ENCODE peak calls at places on chromosome 16, in five cellular contexts. One of them, this sample, is unnamed.

GRCh38 chr16:85151603-85152413 is 39.5 kb upstream of the CIBAR2 start:
- DNase-seq in SK-N-SH: peak; percentile 93
- DNase-seq in K562: peak; percentile 84
- DNase-seq in HCT116: no peak
- DNase-seq in H1: no peak
- DNase-seq in this sample: no peak

GRCh38 chr16:35187665-35188225 is 1728.3 kb downstream of the TP53TG3F start:
- DNase-seq in SK-N-SH: no peak
- DNase-seq in K562: no peak
- DNase-seq in HCT116: no peak
- DNase-seq in H1: no peak
- DNase-seq in this sample: no peak

GRCh38 chr16:17469742-17470001 is 1.1 kb downstream of the XYLT1 start:
- DNase-seq in SK-N-SH: no peak
- DNase-seq in K562: no peak
- DNase-seq in HCT116: no peak
- DNase-seq in H1: no peak
- DNase-seq in this sample: no peak

GRCh38 chr16:84310642-84311041 is 16.0 kb downstream of the WFDC1 start:
- DNase-seq in SK-N-SH: no peak
- DNase-seq in K562: no peak
- DNase-seq in HCT116: no peak
- DNase-seq in H1: no peak
- DNase-seq in this sample: no peak

GRCh38 chr16:67110136-67110847 is 551 bp downstream of the PHAF1 start:
- DNase-seq in SK-N-SH: no peak
- DNase-seq in K562: no peak
- DNase-seq in HCT116: no peak
- DNase-seq in H1: no peak
- DNase-seq in this sample: no peak

GRCh38 chr16:84742561-84743200 is 42.9 kb downstream of the USP10 start:
- DNase-seq in SK-N-SH: no peak
- DNase-seq in K562: no peak
- DNase-seq in HCT116: no peak
- DNase-seq in H1: no peak
- DNase-seq in this sample: no peak

GRCh38 chr16:24875466-24875865 is 29.7 kb downstream of the SLC5A11 start:
- DNase-seq in SK-N-SH: no peak
- DNase-seq in K562: no peak
- DNase-seq in HCT116: no peak
- DNase-seq in H1: no peak
- DNase-seq in this sample: no peak

GRCh38 chr16:86634290-86634689 is 55.9 kb downstream of the FOXL1 start:
- DNase-seq in SK-N-SH: no peak
- DNase-seq in K562: no peak
- DNase-seq in HCT116: peak; percentile 48
- DNase-seq in H1: no peak
- DNase-seq in this sample: peak; percentile 23

GRCh38 chr16:67411339-67411738 is 4.9 kb downstream of the ZDHHC1 start:
- DNase-seq in SK-N-SH: no peak
- DNase-seq in K562: no peak
- DNase-seq in HCT116: no peak
- DNase-seq in H1: no peak
- DNase-seq in this sample: no peak

GRCh38 chr16:19497181-19497580 is 24.7 kb downstream of the GDE1 start:
- DNase-seq in SK-N-SH: no peak
- DNase-seq in K562: no peak
- DNase-seq in HCT116: no peak
- DNase-seq in H1: no peak
- DNase-seq in this sample: no peak

GRCh38 chr16:61926766-61927165 is 109.5 kb downstream of the CDH8 start:
- DNase-seq in SK-N-SH: no peak
- DNase-seq in K562: no peak
- DNase-seq in HCT116: no peak
- DNase-seq in H1: no peak
- DNase-seq in this sample: no peak

GRCh38 chr16:85381738-85382592 is 231.2 kb upstream of the GSE1 start:
- DNase-seq in SK-N-SH: peak; percentile 87
- DNase-seq in K562: peak; percentile 97
- DNase-seq in HCT116: no peak
- DNase-seq in H1: no peak
- DNase-seq in this sample: no peak

GRCh38 chr16:50093607-50094570 is 28.1 kb downstream of the HEATR3 start:
- DNase-seq in SK-N-SH: no peak
- DNase-seq in K562: no peak
- DNase-seq in HCT116: no peak
- DNase-seq in H1: no peak
- DNase-seq in this sample: no peak

GRCh38 chr16:47970291-47970931 is 185.4 kb downstream of the ABCC12 start:
- DNase-seq in SK-N-SH: no peak
- DNase-seq in K562: no peak
- DNase-seq in HCT116: no peak
- DNase-seq in H1: no peak
- DNase-seq in this sample: peak; percentile 75

GRCh38 chr16:53704445-53704813 is 473 bp downstream of the FTO start:
- DNase-seq in SK-N-SH: no peak
- DNase-seq in K562: no peak
- DNase-seq in HCT116: no peak
- DNase-seq in H1: no peak
- DNase-seq in this sample: no peak

GRCh38 chr16:86531193-86531550 is 20.8 kb downstream of the FOXF1 start:
- DNase-seq in SK-N-SH: no peak
- DNase-seq in K562: no peak
- DNase-seq in HCT116: no peak
- DNase-seq in H1: no peak
- DNase-seq in this sample: no peak

GRCh38 chr16:66872524-66872923 is 7.8 kb upstream of the PDP2 start:
- DNase-seq in SK-N-SH: no peak
- DNase-seq in K562: no peak
- DNase-seq in HCT116: no peak
- DNase-seq in H1: no peak
- DNase-seq in this sample: no peak

GRCh38 chr16:81621496-81621895 is 157.6 kb upstream of the PLCG2 start:
- DNase-seq in SK-N-SH: no peak
- DNase-seq in K562: no peak
- DNase-seq in HCT116: no peak
- DNase-seq in H1: no peak
- DNase-seq in this sample: no peak

GRCh38 chr16:51938861-51939260 is 608.1 kb downstream of the TOX3 start:
- DNase-seq in SK-N-SH: no peak
- DNase-seq in K562: no peak
- DNase-seq in HCT116: no peak
- DNase-seq in H1: no peak
- DNase-seq in this sample: no peak

GRCh38 chr16:51941412-51941811 is 605.5 kb downstream of the TOX3 start:
- DNase-seq in SK-N-SH: no peak
- DNase-seq in K562: no peak
- DNase-seq in HCT116: no peak
- DNase-seq in H1: no peak
- DNase-seq in this sample: no peak

GRCh38 chr16:51940183-51940582 is 606.8 kb downstream of the TOX3 start:
- DNase-seq in SK-N-SH: no peak
- DNase-seq in K562: no peak
- DNase-seq in HCT116: no peak
- DNase-seq in H1: no peak
- DNase-seq in this sample: no peak

GRCh38 chr16:51937771-51938170 is 609.2 kb downstream of the TOX3 start:
- DNase-seq in SK-N-SH: no peak
- DNase-seq in K562: no peak
- DNase-seq in HCT116: no peak
- DNase-seq in H1: no peak
- DNase-seq in this sample: no peak

DNA sequence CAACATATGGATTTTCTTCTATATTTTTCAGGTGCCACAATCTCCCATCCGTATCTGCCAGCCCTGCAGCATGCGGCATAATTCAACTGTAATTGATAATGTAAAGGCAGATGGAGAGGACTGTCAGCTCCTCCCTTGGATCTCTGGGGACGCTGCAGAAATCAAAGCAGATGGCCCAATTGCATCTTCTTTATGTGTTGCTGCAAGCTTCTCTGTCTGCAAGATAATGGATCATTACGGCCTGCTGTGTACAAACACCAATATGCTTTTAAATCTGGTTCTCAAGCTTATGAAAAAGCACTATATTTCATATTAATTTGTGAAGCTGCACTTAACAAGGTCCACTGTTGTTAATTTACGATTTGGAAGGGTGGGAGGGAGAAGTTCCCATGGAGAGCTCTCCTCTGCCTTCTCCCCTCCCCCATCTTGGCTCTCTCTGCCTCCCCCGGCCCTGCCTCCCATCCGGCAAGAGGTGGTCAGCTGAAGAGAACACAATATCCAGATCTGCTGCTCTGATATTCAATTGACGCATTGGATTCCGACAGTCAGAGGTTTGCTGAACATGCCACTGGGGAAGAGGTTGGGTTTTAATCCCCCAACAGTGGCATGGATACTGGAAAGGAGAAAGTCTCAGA is 607.5 kb downstream of the TOX3 start:
- DNase-seq in SK-N-SH: peak; percentile 68
- DNase-seq in K562: no peak
- DNase-seq in HCT116: no peak
- DNase-seq in H1: no peak
- DNase-seq in this sample: no peak
- TF ChIP-seq JUND in SK-N-SH: no peak
- TF ChIP-seq JUND in K562: no peak
- TF ChIP-seq JUND in HCT116: no peak
- TF ChIP-seq JUND in H1: no peak
- TF ChIP-seq JUND in this sample: no peak

GRCh38 chr16:56946767-56947603 is 14.8 kb upstream of the CETP start:
- DNase-seq in SK-N-SH: no peak
- DNase-seq in K562: no peak
- DNase-seq in HCT116: no peak
- DNase-seq in H1: no peak
- DNase-seq in this sample: no peak
- TF ChIP-seq JUND in SK-N-SH: no peak
- TF ChIP-seq JUND in K562: no peak
- TF ChIP-seq JUND in HCT116: peak; percentile 8
- TF ChIP-seq JUND in H1: no peak
- TF ChIP-seq JUND in this sample: no peak

GRCh38 chr16:4314532-4315184 is 1.2 kb upstream of the GLIS2 start:
- DNase-seq in SK-N-SH: peak; percentile 68
- DNase-seq in K562: no peak
- DNase-seq in HCT116: peak; percentile 70
- DNase-seq in H1: peak; percentile 66
- DNase-seq in this sample: peak; percentile 53

GRCh38 chr16:4317471-4318170 is 1.8 kb downstream of the GLIS2 start:
- DNase-seq in SK-N-SH: no peak
- DNase-seq in K562: no peak
- DNase-seq in HCT116: no peak
- DNase-seq in H1: peak; percentile 48
- DNase-seq in this sample: no peak

GRCh38 chr16:4316732-4317461 is 1.0 kb downstream of the GLIS2 start:
- DNase-seq in SK-N-SH: peak; percentile 74
- DNase-seq in K562: no peak
- DNase-seq in HCT116: no peak
- DNase-seq in H1: peak; percentile 77
- DNase-seq in this sample: peak; percentile 65

GRCh38 chr16:4315185-4316102 is at the start of gene GLIS2:
- DNase-seq in SK-N-SH: peak; percentile 94
- DNase-seq in K562: peak; percentile 91
- DNase-seq in HCT116: peak; percentile 28
- DNase-seq in H1: peak; percentile 73
- DNase-seq in this sample: peak; percentile 85

DNA sequence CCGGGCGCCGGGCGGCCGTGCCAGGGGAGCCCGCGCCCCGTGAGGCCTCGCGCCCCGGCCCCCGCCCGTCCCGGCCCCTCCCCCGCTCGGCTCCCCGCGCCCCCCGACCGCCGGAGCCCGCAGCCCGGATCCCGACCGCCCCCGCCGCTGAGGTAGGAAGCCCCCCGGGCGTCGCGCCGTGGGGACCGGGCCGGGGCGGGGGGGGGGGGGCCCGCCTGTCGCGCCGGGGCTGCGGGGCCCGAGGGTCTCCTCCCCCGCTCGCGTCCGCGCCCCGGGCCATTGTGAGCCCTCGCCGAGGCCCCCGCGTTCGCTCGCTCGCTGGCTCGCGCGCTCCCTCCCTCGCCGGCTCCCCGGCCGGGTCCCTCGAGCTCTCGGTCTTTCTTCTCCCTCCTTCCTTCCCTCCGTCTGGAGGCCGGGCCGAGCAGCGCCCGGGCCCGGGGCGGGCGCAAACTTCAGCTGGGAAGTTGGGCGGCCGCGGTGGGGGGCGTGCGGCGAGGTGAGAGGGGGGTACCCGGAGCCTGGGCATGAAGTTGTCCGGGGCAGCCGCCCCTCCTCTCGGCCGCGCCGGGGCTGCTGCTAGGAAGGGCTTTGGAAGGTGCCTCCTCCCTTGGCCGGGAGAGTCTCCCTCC is 350 bp downstream of the GLIS2 start:
- DNase-seq in SK-N-SH: peak; percentile 78
- DNase-seq in K562: peak; percentile 61
- DNase-seq in HCT116: no peak
- DNase-seq in H1: no peak
- DNase-seq in this sample: no peak
- TF ChIP-seq JUND in SK-N-SH: no peak
- TF ChIP-seq JUND in K562: no peak
- TF ChIP-seq JUND in HCT116: no peak
- TF ChIP-seq JUND in H1: no peak
- TF ChIP-seq JUND in this sample: no peak

GRCh38 chr16:90078594-90078895 is 1.4 kb upstream of the PRDM7 start:
- DNase-seq in SK-N-SH: no peak
- DNase-seq in K562: no peak
- DNase-seq in HCT116: no peak
- DNase-seq in H1: no peak
- DNase-seq in this sample: no peak
- TF ChIP-seq JUND in SK-N-SH: no peak
- TF ChIP-seq JUND in K562: no peak
- TF ChIP-seq JUND in HCT116: no peak
- TF ChIP-seq JUND in H1: no peak
- TF ChIP-seq JUND in this sample: no peak

GRCh38 chr16:88789593-88789992 is 4.6 kb upstream of the PIEZO1 start:
- DNase-seq in SK-N-SH: no peak
- DNase-seq in K562: no peak
- DNase-seq in HCT116: no peak
- DNase-seq in H1: no peak
- DNase-seq in this sample: no peak
- TF ChIP-seq JUND in SK-N-SH: no peak
- TF ChIP-seq JUND in K562: no peak
- TF ChIP-seq JUND in HCT116: no peak
- TF ChIP-seq JUND in H1: no peak
- TF ChIP-seq JUND in this sample: no peak

This sample was measured in T47D.